ENCODE peak calls at places on chromosomes 13 and 19, in six cellular contexts. J is GM23248, F is NT2/D1, X is K562, R is mesendoderm, L is fibroblast of lung. W is an unnamed sample.

GRCh38 chr13:49476529-49476928 is 19.2 kb upstream of the PHF11 start:
- DNase-seq in F (no peak), R (no peak), X (no peak), L (no peak), J (no peak), W (no peak)

GRCh38 chr19:48780684-48781391 is 25.5 kb downstream of the FGF21 start:
- DNase-seq in R (no peak), J (peak), L (peak), X (peak), F (no peak), W (no peak)

GRCh38 chr13:98977568-98978270 is at the start of gene DOCK9:
- DNase-seq in F (peak), X (no peak), R (peak), J (peak), L (peak), W (peak)

GRCh38 chr19:13215572-13216380 is 65.6 kb downstream of the IER2 start:
- DNase-seq in J (peak), X (no peak), L (no peak), R (no peak), F (no peak), W (no peak)

GRCh38 chr13:112545866-112546265 is 42.1 kb downstream of the TUBGCP3 start:
- DNase-seq in F (no peak), J (peak), L (peak), X (no peak), R (no peak), W (no peak)

GRCh38 chr19:43755256-43755801 is 567 bp upstream of the SMG9 start:
- DNase-seq in L (peak), R (peak), F (no peak), J (peak), X (peak), W (peak)

GRCh38 chr13:111636804-111637203 is 316.4 kb downstream of the TEX29 start:
- DNase-seq in L (no peak), J (no peak), R (no peak), X (no peak), F (no peak), W (no peak)

GRCh38 chr13:30810261-30810701 is 74.9 kb downstream of the ALOX5AP start:
- DNase-seq in L (no peak), R (no peak), J (no peak), F (no peak), X (no peak), W (no peak)

GRCh38 chr13:102907886-102908515 is 62.2 kb downstream of the ERCC5 start:
- DNase-seq in F (no peak), J (no peak), R (no peak), L (no peak), X (no peak), W (no peak)

GRCh38 chr13:23583491-23583890 is 13.3 kb downstream of the TNFRSF19 start:
- DNase-seq in F (no peak), X (no peak), J (no peak), L (peak), R (no peak), W (no peak)

GRCh38 chr13:20609145-20609544 is 42.2 kb downstream of the IFT88 start:
- DNase-seq in X (no peak), J (peak), L (peak), F (no peak), R (no peak), W (no peak)

GRCh38 chr19:10568444-10568825 is 344 bp downstream of the CDKN2D start:
- DNase-seq in X (no peak), L (no peak), F (no peak), R (peak), J (peak), W (peak)
- H3K9ac ChIP-seq in X (peak), L (peak), F (peak), R (peak), J (peak), W (peak)

DNA sequence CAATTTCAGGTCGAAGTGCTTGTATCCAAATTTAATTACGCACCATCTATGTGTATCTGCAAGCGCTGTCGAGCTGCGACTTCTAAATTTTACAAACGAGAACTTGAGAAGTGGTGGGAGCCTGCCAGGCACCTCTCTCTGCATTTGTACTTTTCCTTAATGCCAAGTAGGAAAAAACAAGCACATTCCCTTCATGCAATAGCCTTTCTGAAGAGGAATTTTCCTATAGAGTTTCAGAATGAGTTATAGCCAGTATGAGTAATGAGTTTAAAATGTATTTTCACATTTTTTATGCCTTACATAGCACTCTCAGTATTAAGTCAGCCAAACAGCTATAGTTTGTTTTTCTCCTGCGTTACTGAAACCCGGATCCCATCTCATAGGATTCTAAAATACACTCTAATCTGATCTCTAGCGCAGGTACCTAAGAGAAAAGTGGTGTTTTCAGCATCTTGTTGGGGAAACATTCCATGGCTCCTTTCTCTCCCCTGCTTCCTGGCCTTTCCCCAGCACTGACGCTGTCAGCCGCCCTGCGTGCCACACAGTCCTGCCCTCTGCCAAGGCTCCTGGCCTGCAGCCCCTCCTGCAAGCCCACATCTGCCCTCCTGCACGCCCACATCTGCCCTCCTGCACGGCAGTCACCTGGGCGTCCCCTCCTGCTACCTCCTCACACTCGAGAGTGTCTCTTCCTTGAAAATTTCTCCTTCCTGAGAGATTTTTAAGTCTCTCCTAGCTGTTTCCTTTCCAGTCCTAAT is 526.9 kb downstream of the MYO16 start:
- DNase-seq in J (peak), F (no peak), X (no peak), L (peak), R (peak), W (no peak)
- H3K4me3 ChIP-seq in J (peak), F (no peak), X (no peak), L (no peak), R (no peak), W (no peak)

DNA sequence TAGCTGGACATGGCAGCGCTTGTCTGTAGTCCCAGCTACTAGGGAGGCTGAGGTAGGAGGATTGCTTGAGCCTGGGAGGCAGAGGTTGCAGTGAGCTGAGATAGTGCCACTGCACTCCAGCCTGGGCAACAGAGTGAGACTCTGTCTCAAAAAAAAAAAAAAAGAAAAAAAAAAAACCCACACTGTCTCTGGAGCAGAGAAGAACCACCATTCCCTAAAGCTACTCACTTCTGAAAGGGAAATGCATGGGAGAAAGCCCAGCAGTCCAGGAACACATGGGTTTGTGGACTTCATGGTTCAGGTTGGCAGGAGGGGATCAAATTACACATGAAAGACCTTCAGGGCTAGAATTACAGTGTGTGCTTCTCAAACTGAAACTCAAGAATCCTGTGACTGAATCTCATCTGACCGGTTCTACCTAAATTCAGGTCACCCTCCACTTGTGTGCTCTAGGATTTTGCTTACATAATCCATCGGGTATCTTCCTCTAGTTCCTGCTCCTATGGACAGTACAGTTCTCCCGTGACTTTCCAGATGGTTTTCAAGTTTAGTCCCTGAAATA is 30.2 kb upstream of the CPB2 start:
- DNase-seq in J (no peak), F (no peak), R (peak), X (no peak), L (peak), W (no peak)
- H3K9ac ChIP-seq in J (no peak), F (no peak), R (no peak), X (no peak), L (no peak), W (no peak)

GRCh38 chr19:47485210-47485609 is 1.2 kb upstream of the KPTN start:
- DNase-seq in J (no peak), F (no peak), R (no peak), X (no peak), L (no peak), W (no peak)
- H3K4me3 ChIP-seq in J (peak), F (no peak), R (no peak), X (peak), L (no peak), W (no peak)

GRCh38 chr19:1168562-1168873 is 5.5 kb downstream of the SBNO2 start:
- DNase-seq in J (no peak), R (no peak), X (no peak), F (no peak), L (no peak), W (no peak)

GRCh38 chr19:1167687-1168561 is 6.1 kb downstream of the SBNO2 start:
- DNase-seq in L (no peak), J (no peak), X (no peak), F (no peak), R (no peak), W (no peak)

GRCh38 chr19:1164684-1165531 is 9.2 kb downstream of the SBNO2 start:
- DNase-seq in J (no peak), L (no peak), X (peak), R (no peak), F (no peak), W (peak)

GRCh38 chr19:1168877-1169791 is 4.9 kb downstream of the SBNO2 start:
- DNase-seq in L (peak), R (peak), J (peak), F (no peak), X (no peak), W (no peak)

GRCh38 chr19:1166872-1167573 is 7.0 kb downstream of the SBNO2 start:
- DNase-seq in L (no peak), J (no peak), F (no peak), R (no peak), X (no peak), W (no peak)
- H3K9ac ChIP-seq in L (no peak), J (no peak), F (peak), R (no peak), X (no peak), W (no peak)

DNA sequence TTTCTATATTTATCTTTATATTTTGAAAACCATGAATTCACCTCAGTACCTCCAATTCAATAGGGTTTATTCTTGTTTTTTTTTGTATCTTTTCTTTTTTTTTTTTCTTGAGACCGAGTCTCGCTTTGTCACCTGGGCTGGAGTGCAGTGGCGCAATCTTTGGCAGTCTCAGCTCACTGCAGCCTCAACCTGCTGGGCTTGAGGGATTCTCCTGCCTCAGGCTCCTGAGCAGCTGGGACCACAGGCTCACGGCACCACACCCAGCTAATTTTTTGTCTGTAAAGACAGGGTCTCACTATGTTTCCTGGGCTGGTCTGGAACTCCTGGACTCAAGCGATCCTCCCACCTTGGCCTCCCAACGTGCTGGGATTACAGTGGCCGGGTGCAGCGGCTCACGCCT is 23.1 kb upstream of the EVI5L start:
- DNase-seq in J (no peak), L (no peak), X (no peak), R (no peak), F (no peak), W (no peak)
- H3K4me3 ChIP-seq in J (no peak), L (no peak), X (no peak), R (no peak), F (no peak), W (no peak)

DNA sequence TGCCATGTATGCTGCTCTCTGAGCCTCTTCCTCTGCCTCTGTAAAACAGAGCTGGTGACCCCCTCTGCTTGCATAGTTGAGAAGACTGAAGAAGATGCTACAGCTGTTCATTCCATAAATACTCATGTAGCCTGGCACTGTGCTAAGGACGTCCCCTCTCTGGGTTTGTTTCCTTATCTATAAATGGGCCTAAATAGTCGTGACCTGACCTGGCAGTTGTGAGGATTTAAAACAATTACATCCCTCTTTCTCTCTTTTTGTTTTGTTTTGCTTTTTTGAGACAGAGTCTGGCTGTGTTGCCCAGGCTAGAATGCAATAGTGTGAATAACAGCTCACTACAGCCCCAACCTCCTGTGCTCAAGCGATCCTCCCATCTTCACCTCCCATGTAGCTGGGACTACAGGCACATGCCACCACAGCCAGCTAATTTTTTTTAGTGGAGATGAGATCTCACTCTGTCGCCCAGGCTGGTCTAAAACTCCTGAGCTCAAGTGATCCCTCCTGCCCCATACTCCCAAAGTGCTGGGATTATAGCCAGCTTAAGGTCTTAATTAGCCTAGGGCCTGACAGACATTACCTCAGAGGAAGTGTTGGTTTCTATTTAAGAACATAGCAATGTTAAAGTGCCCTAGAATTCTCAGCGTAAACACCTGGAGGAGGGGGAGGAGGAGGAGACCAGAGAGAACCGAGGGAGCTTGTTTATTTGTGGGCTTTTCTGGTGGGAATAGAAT is 4.6 kb downstream of the WDR62 start:
- DNase-seq in R (peak), X (no peak), J (no peak), L (no peak), F (no peak), W (no peak)
- H3K9ac ChIP-seq in R (no peak), X (no peak), J (no peak), L (no peak), F (no peak), W (no peak)

GRCh38 chr13:110618780-110619179 is 3.4 kb downstream of the NAXD start:
- DNase-seq in J (no peak), X (no peak), F (no peak), R (no peak), L (no peak), W (no peak)
- H3K4me3 ChIP-seq in J (no peak), X (no peak), F (no peak), R (no peak), L (no peak), W (no peak)

DNA sequence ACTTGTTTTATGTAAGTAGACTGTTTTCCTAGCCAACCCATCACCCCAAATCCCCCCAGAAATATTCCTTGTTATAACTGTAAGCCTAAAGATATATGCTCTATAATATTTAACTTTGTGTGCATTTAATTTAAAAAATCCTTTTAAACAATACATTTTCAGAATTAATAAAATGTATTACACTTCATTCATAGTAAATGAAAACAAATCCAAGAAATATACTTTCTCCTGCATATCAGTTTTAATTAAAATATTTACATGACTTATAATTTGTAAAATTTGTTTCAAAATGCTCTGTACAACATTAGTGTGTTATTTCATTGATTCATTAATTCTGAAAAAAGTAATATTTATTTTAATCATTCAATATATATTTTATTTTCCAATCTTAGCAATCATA is 669.1 kb upstream of the PCDH20 start:
- DNase-seq in X (no peak), J (no peak), L (no peak), F (no peak), R (no peak), W (no peak)
- H3K9ac ChIP-seq in X (no peak), J (no peak), L (no peak), F (no peak), R (no peak), W (no peak)

GRCh38 chr13:80242728-80243427 is 98.0 kb downstream of the SPRY2 start:
- DNase-seq in F (no peak), L (no peak), X (no peak), J (no peak), R (no peak), W (no peak)
- H3K4me3 ChIP-seq in F (no peak), L (no peak), X (no peak), J (no peak), R (no peak), W (no peak)

W was measured in colonic mucosa.